ENCODE peak calls at places on chromosome 22, in seven cellular contexts. One of them, this sample, is unnamed.

GRCh38 chr22:48372395-48372794 is 1455.3 kb downstream of the BRD1 start:
- DNase-seq in aorta: no peak
- DNase-seq in Peyer's patch: no peak
- DNase-seq in fibroblast of lung: no peak
- DNase-seq in neuronal stem cell: no peak
- DNase-seq in pancreas: no peak
- DNase-seq in CD4-positive, alpha-beta T cell: no peak
- DNase-seq in this sample: no peak

GRCh38 chr22:35887296-35887875 is 141.2 kb downstream of the RBFOX2 start:
- DNase-seq in aorta: no peak
- DNase-seq in Peyer's patch: no peak
- DNase-seq in fibroblast of lung: no peak
- DNase-seq in neuronal stem cell: no peak
- DNase-seq in pancreas: no peak
- DNase-seq in CD4-positive, alpha-beta T cell: no peak
- DNase-seq in this sample: no peak

GRCh38 chr22:20624161-20624616 is 116.8 kb downstream of the MED15 start:
- DNase-seq in aorta: no peak
- DNase-seq in Peyer's patch: no peak
- DNase-seq in fibroblast of lung: no peak
- DNase-seq in neuronal stem cell: no peak
- DNase-seq in pancreas: no peak
- DNase-seq in CD4-positive, alpha-beta T cell: no peak
- DNase-seq in this sample: no peak

GRCh38 chr22:46175631-46176030 is 25.3 kb downstream of the PPARA start:
- DNase-seq in aorta: no peak
- DNase-seq in Peyer's patch: no peak
- DNase-seq in fibroblast of lung: no peak
- DNase-seq in neuronal stem cell: no peak
- DNase-seq in pancreas: no peak
- DNase-seq in CD4-positive, alpha-beta T cell: no peak
- DNase-seq in this sample: no peak

GRCh38 chr22:35839811-35840739 is 122.4 kb downstream of the APOL5 start:
- DNase-seq in aorta: peak; percentile 95
- DNase-seq in Peyer's patch: peak; percentile 88
- DNase-seq in fibroblast of lung: peak; percentile 98
- DNase-seq in neuronal stem cell: peak; percentile 85
- DNase-seq in pancreas: peak; percentile 76
- DNase-seq in CD4-positive, alpha-beta T cell: no peak
- DNase-seq in this sample: peak; percentile 93

GRCh38 chr22:49186756-49187155 is 640.9 kb downstream of the BRD1 start:
- DNase-seq in aorta: no peak
- DNase-seq in Peyer's patch: peak; percentile 33
- DNase-seq in fibroblast of lung: no peak
- DNase-seq in neuronal stem cell: no peak
- DNase-seq in pancreas: no peak
- DNase-seq in CD4-positive, alpha-beta T cell: no peak
- DNase-seq in this sample: no peak

GRCh38 chr22:50730941-50731661 is 6.9 kb upstream of the ACR start:
- DNase-seq in aorta: peak; percentile 69
- DNase-seq in Peyer's patch: no peak
- DNase-seq in fibroblast of lung: no peak
- DNase-seq in neuronal stem cell: no peak
- DNase-seq in pancreas: peak; percentile 2
- DNase-seq in CD4-positive, alpha-beta T cell: no peak
- DNase-seq in this sample: no peak

GRCh38 chr22:48228468-48228867 is 1466.0 kb downstream of the TBC1D22A start:
- DNase-seq in aorta: no peak
- DNase-seq in Peyer's patch: no peak
- DNase-seq in fibroblast of lung: no peak
- DNase-seq in neuronal stem cell: no peak
- DNase-seq in pancreas: no peak
- DNase-seq in CD4-positive, alpha-beta T cell: no peak
- DNase-seq in this sample: no peak

GRCh38 chr22:46087816-46088277 is 62.5 kb upstream of the PPARA start:
- DNase-seq in aorta: peak; percentile 95
- DNase-seq in Peyer's patch: peak; percentile 72
- DNase-seq in fibroblast of lung: peak; percentile 95
- DNase-seq in neuronal stem cell: no peak
- DNase-seq in pancreas: peak; percentile 93
- DNase-seq in CD4-positive, alpha-beta T cell: no peak
- DNase-seq in this sample: no peak

GRCh38 chr22:23180893-23181762 is 819 bp downstream of the BCR start:
- DNase-seq in aorta: peak; percentile 83
- DNase-seq in Peyer's patch: no peak
- DNase-seq in fibroblast of lung: no peak
- DNase-seq in neuronal stem cell: no peak
- DNase-seq in pancreas: no peak
- DNase-seq in CD4-positive, alpha-beta T cell: peak; percentile 29
- DNase-seq in this sample: no peak

GRCh38 chr22:23251445-23252093 is 71.3 kb downstream of the BCR start:
- DNase-seq in aorta: no peak
- DNase-seq in Peyer's patch: peak; percentile 62
- DNase-seq in fibroblast of lung: no peak
- DNase-seq in neuronal stem cell: no peak
- DNase-seq in pancreas: peak; percentile 44
- DNase-seq in CD4-positive, alpha-beta T cell: no peak
- DNase-seq in this sample: no peak

GRCh38 chr22:43213066-43213465 is 26.1 kb upstream of the TTLL12 start:
- DNase-seq in aorta: no peak
- DNase-seq in Peyer's patch: no peak
- DNase-seq in fibroblast of lung: no peak
- DNase-seq in neuronal stem cell: no peak
- DNase-seq in pancreas: no peak
- DNase-seq in CD4-positive, alpha-beta T cell: no peak
- DNase-seq in this sample: no peak

GRCh38 chr22:36331912-36332622 is 55.7 kb downstream of the MYH9 start:
- DNase-seq in aorta: peak; percentile 88
- DNase-seq in Peyer's patch: no peak
- DNase-seq in fibroblast of lung: peak; percentile 70
- DNase-seq in neuronal stem cell: no peak
- DNase-seq in pancreas: no peak
- DNase-seq in CD4-positive, alpha-beta T cell: peak; percentile 37
- DNase-seq in this sample: no peak

GRCh38 chr22:35629406-35630234 is 12.5 kb upstream of the MB start:
- DNase-seq in aorta: peak; percentile 92
- DNase-seq in Peyer's patch: no peak
- DNase-seq in fibroblast of lung: peak; percentile 99
- DNase-seq in neuronal stem cell: no peak
- DNase-seq in pancreas: peak; percentile 39
- DNase-seq in CD4-positive, alpha-beta T cell: no peak
- DNase-seq in this sample: peak; percentile 83

GRCh38 chr22:19275104-19275503 is 16.4 kb downstream of the CLTCL1 start:
- DNase-seq in aorta: no peak
- DNase-seq in Peyer's patch: no peak
- DNase-seq in fibroblast of lung: no peak
- DNase-seq in neuronal stem cell: no peak
- DNase-seq in pancreas: no peak
- DNase-seq in CD4-positive, alpha-beta T cell: no peak
- DNase-seq in this sample: no peak

GRCh38 chr22:49765091-49765771 is 62.4 kb downstream of the BRD1 start:
- DNase-seq in aorta: peak; percentile 52
- DNase-seq in Peyer's patch: peak; percentile 38
- DNase-seq in fibroblast of lung: no peak
- DNase-seq in neuronal stem cell: no peak
- DNase-seq in pancreas: no peak
- DNase-seq in CD4-positive, alpha-beta T cell: no peak
- DNase-seq in this sample: no peak

GRCh38 chr22:44828193-44828592 is 75.8 kb downstream of the ARHGAP8 start:
- DNase-seq in aorta: no peak
- DNase-seq in Peyer's patch: no peak
- DNase-seq in fibroblast of lung: no peak
- DNase-seq in neuronal stem cell: no peak
- DNase-seq in pancreas: no peak
- DNase-seq in CD4-positive, alpha-beta T cell: no peak
- DNase-seq in this sample: no peak

GRCh38 chr22:38761202-38762162 is 5.7 kb upstream of the SUN2 start:
- DNase-seq in aorta: no peak
- DNase-seq in Peyer's patch: no peak
- DNase-seq in fibroblast of lung: no peak
- DNase-seq in neuronal stem cell: no peak
- DNase-seq in pancreas: no peak
- DNase-seq in CD4-positive, alpha-beta T cell: no peak
- DNase-seq in this sample: no peak

GRCh38 chr22:39183991-39184585 is 31.6 kb upstream of the CBX7 start:
- DNase-seq in aorta: peak; percentile 69
- DNase-seq in Peyer's patch: no peak
- DNase-seq in fibroblast of lung: peak; percentile 80
- DNase-seq in neuronal stem cell: no peak
- DNase-seq in pancreas: peak; percentile 83
- DNase-seq in CD4-positive, alpha-beta T cell: no peak
- DNase-seq in this sample: no peak

DNA sequence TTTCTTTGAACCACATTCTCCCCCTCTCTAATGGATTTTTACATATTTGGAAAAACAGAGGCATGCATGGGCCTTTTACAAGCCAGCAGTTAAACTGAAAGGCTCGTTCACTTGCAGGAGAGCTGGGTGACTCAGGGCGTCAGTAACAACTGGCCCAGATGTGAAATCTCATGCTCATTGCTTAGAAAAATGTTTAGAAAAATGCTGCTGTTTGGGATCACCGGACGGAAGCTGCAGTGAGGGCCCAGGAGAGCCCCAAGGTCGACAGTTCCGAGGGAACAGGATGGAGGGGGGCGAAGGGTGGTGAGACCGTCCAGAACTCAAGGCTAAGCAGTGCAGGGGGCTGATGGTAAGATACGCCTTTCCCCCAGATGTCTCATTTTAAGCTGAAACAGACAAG is 41.7 kb upstream of the SMTN start:
- DNase-seq in aorta: no peak
- DNase-seq in Peyer's patch: no peak
- DNase-seq in fibroblast of lung: peak; percentile 88
- DNase-seq in neuronal stem cell: no peak
- DNase-seq in pancreas: no peak
- DNase-seq in CD4-positive, alpha-beta T cell: no peak
- DNase-seq in this sample: no peak
- H3K27ac ChIP-seq in aorta: peak overlapping the region; percentile 62
- H3K27ac ChIP-seq in Peyer's patch: peak overlapping the region; percentile 48
- H3K27ac ChIP-seq in fibroblast of lung: peak overlapping the region; percentile 24
- H3K27ac ChIP-seq in neuronal stem cell: no peak overlapping the region
- H3K27ac ChIP-seq in pancreas: no peak overlapping the region
- H3K27ac ChIP-seq in CD4-positive, alpha-beta T cell: no peak overlapping the region
- H3K27ac ChIP-seq in this sample: no peak overlapping the region

DNA sequence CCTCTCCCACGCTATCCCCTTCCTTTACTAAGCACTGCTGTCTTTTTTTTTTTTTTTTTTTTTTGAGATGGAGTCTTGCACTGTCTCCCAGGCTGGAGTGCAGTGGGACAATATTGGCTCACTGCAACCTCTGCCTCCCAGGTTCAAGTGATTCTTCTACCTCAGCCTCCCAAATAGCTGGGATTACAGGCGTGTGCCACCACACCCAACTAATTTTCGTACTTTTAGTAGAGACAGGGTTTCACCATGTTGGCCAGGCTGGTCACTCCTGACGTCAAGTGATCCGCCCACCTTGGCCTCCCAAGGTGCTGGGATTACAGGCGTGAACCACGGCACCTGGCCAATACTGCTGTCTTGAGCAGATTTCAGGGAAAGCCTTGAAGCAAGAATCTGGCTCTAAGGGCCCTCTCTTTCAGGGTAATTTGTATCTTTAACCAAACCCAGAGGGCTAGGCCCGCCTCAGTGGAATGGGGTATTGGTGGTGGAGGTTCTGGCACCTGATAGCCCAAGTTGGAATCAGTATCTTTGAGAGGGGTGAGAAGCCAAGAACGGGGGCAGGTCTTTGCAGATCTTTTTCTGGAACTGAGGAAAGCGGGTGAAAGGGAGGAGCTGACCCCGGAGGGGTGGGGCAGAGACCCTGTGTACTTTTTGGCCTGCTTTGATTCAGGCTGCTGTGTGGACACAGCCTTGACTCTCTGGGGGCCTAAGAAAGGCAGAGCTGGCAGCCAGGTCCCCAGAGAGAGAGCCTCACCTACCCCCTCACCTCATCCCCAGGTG is 37.0 kb downstream of the TRIOBP start:
- DNase-seq in aorta: no peak
- DNase-seq in Peyer's patch: no peak
- DNase-seq in fibroblast of lung: no peak
- DNase-seq in neuronal stem cell: no peak
- DNase-seq in pancreas: no peak
- DNase-seq in CD4-positive, alpha-beta T cell: no peak
- DNase-seq in this sample: no peak
- H3K27ac ChIP-seq in aorta: no peak overlapping the region
- H3K27ac ChIP-seq in Peyer's patch: no peak overlapping the region
- H3K27ac ChIP-seq in fibroblast of lung: no peak overlapping the region
- H3K27ac ChIP-seq in neuronal stem cell: no peak overlapping the region
- H3K27ac ChIP-seq in pancreas: no peak overlapping the region
- H3K27ac ChIP-seq in CD4-positive, alpha-beta T cell: no peak overlapping the region
- H3K27ac ChIP-seq in this sample: no peak overlapping the region

DNA sequence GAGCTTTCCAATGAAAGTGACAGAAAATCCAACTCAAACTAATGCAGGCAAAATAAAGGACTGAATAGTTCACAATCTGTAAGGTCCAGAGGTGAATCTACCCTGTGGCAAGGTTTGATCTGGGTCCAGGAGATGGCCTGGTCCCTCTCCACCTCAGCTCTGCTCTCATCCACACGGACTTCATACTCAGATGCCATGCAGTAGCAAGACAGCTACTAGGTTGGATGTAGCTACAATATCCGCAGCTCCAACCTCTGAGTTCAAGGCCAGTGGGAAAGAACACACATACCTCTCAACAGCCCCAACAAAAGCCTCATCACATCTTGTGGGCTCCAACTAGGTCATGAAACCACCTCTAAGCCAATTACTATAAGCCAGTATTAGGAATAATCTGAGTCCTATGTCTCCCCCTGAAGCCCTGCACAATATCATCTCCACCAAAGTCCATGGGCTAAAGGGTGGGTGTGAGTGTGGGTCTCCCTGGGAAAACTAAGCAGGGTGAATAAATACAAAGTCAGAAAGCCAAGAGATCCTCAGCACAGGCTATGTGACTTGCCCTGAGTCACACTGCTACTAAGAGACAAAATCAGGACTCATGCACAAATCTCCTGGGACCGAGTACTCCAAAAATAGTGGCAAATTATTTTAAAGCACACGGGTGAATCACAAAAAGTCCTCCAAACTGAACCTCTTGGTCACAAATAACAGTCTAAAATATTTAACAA is 78.8 kb downstream of the LARGE1 start:
- DNase-seq in aorta: no peak
- DNase-seq in Peyer's patch: no peak
- DNase-seq in fibroblast of lung: no peak
- DNase-seq in neuronal stem cell: no peak
- DNase-seq in pancreas: no peak
- DNase-seq in CD4-positive, alpha-beta T cell: no peak
- DNase-seq in this sample: no peak
- H3K27ac ChIP-seq in aorta: peak overlapping the region; percentile 82
- H3K27ac ChIP-seq in Peyer's patch: no peak overlapping the region
- H3K27ac ChIP-seq in fibroblast of lung: peak overlapping the region; percentile 44
- H3K27ac ChIP-seq in neuronal stem cell: no peak overlapping the region
- H3K27ac ChIP-seq in pancreas: no peak overlapping the region
- H3K27ac ChIP-seq in CD4-positive, alpha-beta T cell: no peak overlapping the region
- H3K27ac ChIP-seq in this sample: no peak overlapping the region

DNA sequence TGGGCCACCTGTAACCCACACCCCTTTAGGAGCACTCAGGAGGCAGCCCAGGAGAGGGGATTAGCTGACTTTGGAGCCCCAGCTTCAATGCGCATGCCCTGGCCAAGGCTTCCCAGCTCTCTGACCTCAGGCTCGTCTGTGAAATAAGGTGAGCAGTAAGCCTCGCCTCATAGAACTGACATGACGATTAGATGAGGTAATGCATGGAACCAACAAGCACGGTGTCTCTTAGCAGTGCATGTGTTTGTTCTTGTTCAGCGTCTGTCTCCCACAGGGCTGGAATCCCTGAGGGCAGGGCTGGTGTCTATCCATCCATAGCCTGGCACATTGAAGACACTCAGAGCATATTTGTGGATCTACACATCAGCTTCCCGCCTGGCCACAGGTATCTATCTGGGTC is 415.4 kb downstream of the MN1 start:
- DNase-seq in aorta: no peak
- DNase-seq in Peyer's patch: no peak
- DNase-seq in fibroblast of lung: no peak
- DNase-seq in neuronal stem cell: no peak
- DNase-seq in pancreas: no peak
- DNase-seq in CD4-positive, alpha-beta T cell: no peak
- DNase-seq in this sample: peak; percentile 78
- H3K27ac ChIP-seq in aorta: no peak overlapping the region
- H3K27ac ChIP-seq in Peyer's patch: no peak overlapping the region
- H3K27ac ChIP-seq in fibroblast of lung: no peak overlapping the region
- H3K27ac ChIP-seq in neuronal stem cell: no peak overlapping the region
- H3K27ac ChIP-seq in pancreas: no peak overlapping the region
- H3K27ac ChIP-seq in CD4-positive, alpha-beta T cell: no peak overlapping the region
- H3K27ac ChIP-seq in this sample: peak overlapping the region; percentile 36